ENCODE peak calls at places on chromosome 3, in four cellular contexts. One of them, this sample, is unnamed.

GRCh38 chr3:119013951-119014350 is 20.7 kb downstream of the IGSF11 start:
- DNase-seq in fibroblast of mammary gland: no peak
- DNase-seq in BJ: no peak
- DNase-seq in substantia nigra: no peak
- DNase-seq in this sample: no peak

GRCh38 chr3:100606894-100607512 is 2.4 kb upstream of the ADGRG7 start:
- DNase-seq in substantia nigra: no peak
- DNase-seq in fibroblast of mammary gland: no peak
- DNase-seq in BJ: no peak
- DNase-seq in this sample: no peak

GRCh38 chr3:69406156-69406555 is 20.3 kb upstream of the FRMD4B start:
- DNase-seq in BJ: no peak
- DNase-seq in substantia nigra: peak
- DNase-seq in fibroblast of mammary gland: peak
- DNase-seq in this sample: peak

GRCh38 chr3:134685881-134686802 is 35.3 kb upstream of the KY start:
- DNase-seq in BJ: no peak
- DNase-seq in substantia nigra: no peak
- DNase-seq in fibroblast of mammary gland: peak
- DNase-seq in this sample: peak

GRCh38 chr3:52790337-52790736 is 4.3 kb upstream of the ITIH3 start:
- DNase-seq in substantia nigra: no peak
- DNase-seq in BJ: no peak
- DNase-seq in fibroblast of mammary gland: no peak
- DNase-seq in this sample: no peak

GRCh38 chr3:184272269-184272668 is 3.6 kb upstream of the ECE2 start:
- DNase-seq in substantia nigra: no peak
- DNase-seq in fibroblast of mammary gland: no peak
- DNase-seq in BJ: no peak
- DNase-seq in this sample: no peak

GRCh38 chr3:135907422-135908165 is 57.9 kb upstream of the PPP2R3A start:
- DNase-seq in fibroblast of mammary gland: no peak
- DNase-seq in BJ: no peak
- DNase-seq in substantia nigra: no peak
- DNase-seq in this sample: no peak

GRCh38 chr3:124748560-124749198 is 18.4 kb downstream of the UMPS start:
- DNase-seq in fibroblast of mammary gland: no peak
- DNase-seq in substantia nigra: no peak
- DNase-seq in BJ: no peak
- DNase-seq in this sample: no peak

GRCh38 chr3:52393131-52393807 is 51.6 kb downstream of the SEMA3G start:
- DNase-seq in fibroblast of mammary gland: no peak
- DNase-seq in substantia nigra: no peak
- DNase-seq in BJ: no peak
- DNase-seq in this sample: no peak

GRCh38 chr3:194856296-194856695 is 170.6 kb downstream of the FAM43A start:
- DNase-seq in substantia nigra: no peak
- DNase-seq in BJ: no peak
- DNase-seq in fibroblast of mammary gland: no peak
- DNase-seq in this sample: no peak

GRCh38 chr3:123728014-123728413 is 143.2 kb upstream of the HACD2 start:
- DNase-seq in BJ: no peak
- DNase-seq in fibroblast of mammary gland: peak
- DNase-seq in substantia nigra: no peak
- DNase-seq in this sample: peak

GRCh38 chr3:129425213-129425612 is 3.2 kb downstream of the EFCAB12 start:
- DNase-seq in fibroblast of mammary gland: no peak
- DNase-seq in BJ: no peak
- DNase-seq in substantia nigra: no peak
- DNase-seq in this sample: no peak

GRCh38 chr3:79019137-79019923 is 748.5 kb downstream of the ROBO1 start:
- DNase-seq in BJ: peak
- DNase-seq in fibroblast of mammary gland: peak
- DNase-seq in substantia nigra: peak
- DNase-seq in this sample: peak

GRCh38 chr3:123419156-123419849 is 29.6 kb downstream of the ADCY5 start:
- DNase-seq in BJ: no peak
- DNase-seq in substantia nigra: no peak
- DNase-seq in fibroblast of mammary gland: no peak
- DNase-seq in this sample: no peak

GRCh38 chr3:101509811-101510210 is 3.2 kb downstream of the SENP7 start:
- DNase-seq in BJ: no peak
- DNase-seq in substantia nigra: no peak
- DNase-seq in fibroblast of mammary gland: peak
- DNase-seq in this sample: peak

GRCh38 chr3:8805774-8806173 is 36.4 kb upstream of the OXTR start:
- DNase-seq in BJ: no peak
- DNase-seq in substantia nigra: no peak
- DNase-seq in fibroblast of mammary gland: no peak
- DNase-seq in this sample: no peak

GRCh38 chr3:185561374-185561943 is 9.1 kb upstream of the LIPH start:
- DNase-seq in fibroblast of mammary gland: no peak
- DNase-seq in BJ: no peak
- DNase-seq in substantia nigra: peak
- DNase-seq in this sample: no peak

GRCh38 chr3:63576826-63577225 is 75.6 kb upstream of the SNTN start:
- DNase-seq in fibroblast of mammary gland: no peak
- DNase-seq in BJ: no peak
- DNase-seq in substantia nigra: no peak
- DNase-seq in this sample: no peak

GRCh38 chr3:21256932-21257331 is 494.1 kb downstream of the ZNF385D start:
- DNase-seq in BJ: no peak
- DNase-seq in fibroblast of mammary gland: no peak
- DNase-seq in substantia nigra: no peak
- DNase-seq in this sample: no peak

GRCh38 chr3:184166671-184167070 is 8.0 kb upstream of the AP2M1 start:
- DNase-seq in BJ: no peak
- DNase-seq in fibroblast of mammary gland: no peak
- DNase-seq in substantia nigra: no peak
- DNase-seq in this sample: no peak

GRCh38 chr3:10352146-10352911 is 31.4 kb upstream of the SEC13 start:
- DNase-seq in fibroblast of mammary gland: peak
- DNase-seq in BJ: peak
- DNase-seq in substantia nigra: no peak
- DNase-seq in this sample: peak

GRCh38 chr3:189355481-189356201 is 183.9 kb downstream of the TPRG1 start:
- DNase-seq in substantia nigra: no peak
- DNase-seq in BJ: no peak
- DNase-seq in fibroblast of mammary gland: peak
- DNase-seq in this sample: peak

GRCh38 chr3:111299070-111299672 is 227.6 kb downstream of the NECTIN3 start:
- DNase-seq in substantia nigra: no peak
- DNase-seq in fibroblast of mammary gland: peak
- DNase-seq in BJ: no peak
- DNase-seq in this sample: peak

GRCh38 chr3:4889896-4890295 is 89.3 kb upstream of the BHLHE40 start:
- DNase-seq in substantia nigra: no peak
- DNase-seq in fibroblast of mammary gland: peak
- DNase-seq in BJ: no peak
- DNase-seq in this sample: peak

GRCh38 chr3:153399636-153400035 is 237.6 kb downstream of the RAP2B start:
- DNase-seq in substantia nigra: no peak
- DNase-seq in BJ: no peak
- DNase-seq in fibroblast of mammary gland: no peak
- DNase-seq in this sample: no peak

GRCh38 chr3:32470362-32470761 is 32.3 kb downstream of the CMTM6 start:
- DNase-seq in substantia nigra: no peak
- DNase-seq in fibroblast of mammary gland: no peak
- DNase-seq in BJ: no peak
- DNase-seq in this sample: no peak

GRCh38 chr3:140470211-140470610 is 207.7 kb upstream of the TRIM42 start:
- DNase-seq in BJ: no peak
- DNase-seq in fibroblast of mammary gland: no peak
- DNase-seq in substantia nigra: no peak
- DNase-seq in this sample: no peak

GRCh38 chr3:14203521-14204079 is 25.0 kb downstream of the LSM3 start:
- DNase-seq in fibroblast of mammary gland: peak
- DNase-seq in BJ: no peak
- DNase-seq in substantia nigra: peak
- DNase-seq in this sample: peak

GRCh38 chr3:81728766-81729544 is 32.5 kb downstream of the GBE1 start:
- DNase-seq in fibroblast of mammary gland: peak
- DNase-seq in substantia nigra: no peak
- DNase-seq in BJ: no peak
- DNase-seq in this sample: peak

GRCh38 chr3:58749948-58750347 is 83.4 kb upstream of the FAM3D start:
- DNase-seq in substantia nigra: no peak
- DNase-seq in fibroblast of mammary gland: no peak
- DNase-seq in BJ: no peak
- DNase-seq in this sample: no peak

GRCh38 chr3:4419920-4420319 is 47.1 kb downstream of the SUMF1 start:
- DNase-seq in fibroblast of mammary gland: no peak
- DNase-seq in substantia nigra: no peak
- DNase-seq in BJ: no peak
- DNase-seq in this sample: no peak

GRCh38 chr3:129525341-129525968 is 3.0 kb upstream of the RHO start:
- DNase-seq in BJ: no peak
- DNase-seq in substantia nigra: no peak
- DNase-seq in fibroblast of mammary gland: peak
- DNase-seq in this sample: peak

GRCh38 chr3:3821780-3822179 is 22.5 kb downstream of the LRRN1 start:
- DNase-seq in fibroblast of mammary gland: no peak
- DNase-seq in substantia nigra: no peak
- DNase-seq in BJ: no peak
- DNase-seq in this sample: no peak

GRCh38 chr3:130111185-130111864 is 29.7 kb downstream of the ALG1L2 start:
- DNase-seq in BJ: peak
- DNase-seq in fibroblast of mammary gland: peak
- DNase-seq in substantia nigra: peak
- DNase-seq in this sample: peak